ENCODE peak calls at places on chromosome 12, in five cellular contexts. A, C, L, Q and J are unnamed samples.

GRCh38 chr12:19841451-19841850 is 402.2 kb downstream of the AEBP2 start:
- DNase-seq in L (no peak), Q (no peak), A (no peak), C (no peak), J (no peak)

GRCh38 chr12:60197589-60197988 is 601.8 kb downstream of the SLC16A7 start:
- DNase-seq in A (no peak), C (no peak), L (no peak), Q (peak), J (no peak)

GRCh38 chr12:131950182-131950913 is 606 bp downstream of the EP400 start:
- DNase-seq in L (peak), Q (peak), C (no peak), A (no peak), J (peak)

GRCh38 chr12:130938186-130938585 is 15.5 kb upstream of the ADGRD1 start:
- DNase-seq in C (no peak), L (no peak), A (no peak), Q (no peak), J (no peak)

GRCh38 chr12:57418255-57418654 is 12.6 kb downstream of the R3HDM2 start:
- DNase-seq in L (peak), C (no peak), Q (no peak), A (no peak), J (no peak)

GRCh38 chr12:117821480-117822175 is 147.2 kb downstream of the KSR2 start:
- DNase-seq in A (no peak), Q (no peak), C (no peak), L (no peak), J (no peak)

GRCh38 chr12:46400406-46400805 is 27.8 kb upstream of the SLC38A2 start:
- DNase-seq in A (no peak), Q (no peak), L (no peak), C (no peak), J (no peak)

GRCh38 chr12:57475271-57476161 is 4.2 kb downstream of the ARHGAP9 start:
- DNase-seq in Q (no peak), A (no peak), C (no peak), L (no peak), J (no peak)

GRCh38 chr12:94697631-94698030 is 47.3 kb upstream of the TMCC3 start:
- DNase-seq in L (no peak), Q (no peak), A (no peak), C (no peak), J (no peak)

GRCh38 chr12:127169321-127170270 is 1097.4 kb upstream of the TMEM132C start:
- DNase-seq in Q (no peak), L (no peak), C (no peak), A (no peak), J (no peak)

GRCh38 chr12:47864646-47865235 is 40.1 kb downstream of the VDR start:
- DNase-seq in C (no peak), A (no peak), L (no peak), Q (no peak), J (no peak)

GRCh38 chr12:47868041-47868440 is 36.8 kb downstream of the VDR start:
- DNase-seq in L (no peak), A (no peak), Q (peak), C (no peak), J (no peak)

GRCh38 chr12:47867496-47867941 is 37.3 kb downstream of the VDR start:
- DNase-seq in C (no peak), Q (peak), A (no peak), L (peak), J (no peak)

GRCh38 chr12:47870175-47870781 is 34.5 kb downstream of the VDR start:
- DNase-seq in C (no peak), Q (no peak), A (peak), L (peak), J (no peak)

GRCh38 chr12:47868552-47869031 is 36.2 kb downstream of the VDR start:
- DNase-seq in A (peak), C (no peak), Q (no peak), L (no peak), J (no peak)
- TF ChIP-seq POLR2A in A (no peak), C (no peak), Q (no peak), L (no peak), J (no peak)

GRCh38 chr12:89351489-89352241 is 636 bp downstream of the DUSP6 start:
- DNase-seq in A (no peak), L (no peak), C (no peak), Q (no peak), J (peak)
- TF ChIP-seq POLR2AphosphoS5 in A (no peak), L (no peak), C (no peak), Q (no peak), J (no peak)

DNA sequence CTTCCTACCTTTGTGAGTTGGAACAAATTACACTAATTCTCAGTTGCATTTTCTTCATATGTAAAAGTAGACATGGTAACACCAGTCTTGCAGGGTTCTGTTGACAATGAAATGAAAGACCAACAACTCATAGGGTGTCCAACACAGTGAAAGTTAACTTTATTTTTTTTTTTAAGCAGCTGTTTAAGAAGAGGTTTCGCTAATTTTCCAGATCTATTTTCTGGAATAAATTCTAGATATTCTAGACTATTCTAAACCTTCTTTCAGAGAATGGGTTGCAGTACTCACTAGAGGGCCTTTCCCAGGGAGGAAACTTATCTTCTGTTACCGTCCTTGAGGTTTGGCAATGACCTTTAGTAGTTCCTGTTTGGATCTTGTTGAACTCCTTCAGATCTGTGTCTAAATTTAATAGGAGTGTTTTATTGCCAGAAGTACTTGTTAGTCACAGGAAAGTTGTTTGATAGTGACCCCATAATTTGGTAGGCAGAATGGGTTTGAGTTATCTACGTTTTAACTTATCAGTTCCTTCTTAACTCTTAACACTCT is 2.8 kb upstream of the ART4 start:
- DNase-seq in Q (peak), C (no peak), A (no peak), L (no peak), J (no peak)
- TF ChIP-seq CTCF in Q (no peak), C (no peak), A (no peak), L (no peak), J (no peak)

GRCh38 chr12:25764892-25765291 is 193.6 kb upstream of the RASSF8 start:
- DNase-seq in C (no peak), Q (no peak), L (no peak), A (no peak), J (no peak)

GRCh38 chr12:25771062-25771461 is 187.4 kb upstream of the RASSF8 start:
- DNase-seq in L (no peak), C (no peak), A (peak), Q (no peak), J (no peak)

GRCh38 chr12:25767613-25768012 is 190.9 kb upstream of the RASSF8 start:
- DNase-seq in Q (no peak), A (no peak), L (no peak), C (no peak), J (no peak)

GRCh38 chr12:25769076-25769945 is 189.2 kb upstream of the RASSF8 start:
- DNase-seq in L (no peak), C (no peak), Q (peak), A (no peak), J (no peak)

GRCh38 chr12:25768151-25768550 is 190.3 kb upstream of the RASSF8 start:
- DNase-seq in A (no peak), L (no peak), C (no peak), Q (no peak), J (no peak)
- TF ChIP-seq POLR2A in A (no peak), L (no peak), C (no peak), Q (no peak), J (no peak)

GRCh38 chr12:25653487-25654175 is 100.5 kb upstream of the LMNTD1 start:
- DNase-seq in L (no peak), A (no peak), Q (peak), C (peak), J (no peak)

GRCh38 chr12:25644964-25645363 is 91.9 kb upstream of the LMNTD1 start:
- DNase-seq in A (no peak), Q (no peak), C (no peak), L (no peak), J (no peak)

GRCh38 chr12:25645421-25645820 is 92.3 kb upstream of the LMNTD1 start:
- DNase-seq in C (no peak), L (no peak), A (no peak), Q (no peak), J (no peak)

DNA sequence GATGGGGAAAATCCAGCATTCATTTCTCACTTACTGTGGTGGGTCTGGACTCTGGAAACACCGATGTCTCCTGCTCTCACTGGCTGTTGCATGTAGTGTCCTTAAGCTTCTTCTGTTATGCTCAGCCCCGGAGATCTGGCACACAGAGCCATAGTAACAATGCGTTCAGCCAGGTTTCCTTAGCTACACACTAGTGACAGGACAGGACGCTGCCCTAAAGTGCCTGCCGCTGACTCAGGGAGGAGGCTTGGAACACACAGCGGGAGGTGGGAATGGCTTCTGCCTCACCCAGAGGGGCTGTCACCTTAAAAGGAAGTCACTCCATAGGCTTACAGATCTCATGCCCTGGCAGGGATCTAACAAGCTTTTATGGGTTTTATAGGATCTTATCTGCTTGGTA is 95.4 kb upstream of the LMNTD1 start:
- DNase-seq in L (no peak), Q (peak), A (no peak), C (peak), J (no peak)
- TF ChIP-seq POLR2AphosphoS5 in L (no peak), Q (no peak), A (no peak), C (no peak), J (no peak)

GRCh38 chr12:89984846-89985245 is 276.2 kb upstream of the ATP2B1 start:
- DNase-seq in A (no peak), Q (no peak), L (no peak), C (no peak), J (no peak)

GRCh38 chr12:89983622-89984021 is 275.0 kb upstream of the ATP2B1 start:
- DNase-seq in L (no peak), A (no peak), C (no peak), Q (no peak), J (no peak)

GRCh38 chr12:89977356-89978185 is 268.9 kb upstream of the ATP2B1 start:
- DNase-seq in C (no peak), L (no peak), A (no peak), Q (no peak), J (no peak)

GRCh38 chr12:89976866-89977265 is 268.2 kb upstream of the ATP2B1 start:
- DNase-seq in Q (no peak), A (no peak), C (no peak), L (no peak), J (no peak)

GRCh38 chr12:89980236-89980635 is 271.6 kb upstream of the ATP2B1 start:
- DNase-seq in C (no peak), A (no peak), Q (no peak), L (no peak), J (no peak)
- TF ChIP-seq CTCF in C (no peak), A (no peak), Q (no peak), L (no peak), J (no peak)

GRCh38 chr12:113221181-113221996 is at the start of gene TPCN1:
- DNase-seq in C (peak), A (peak), Q (peak), L (peak), J (peak)
- TF ChIP-seq POLR2A in C (peak), A (peak), Q (peak), L (peak), J (peak)

DNA sequence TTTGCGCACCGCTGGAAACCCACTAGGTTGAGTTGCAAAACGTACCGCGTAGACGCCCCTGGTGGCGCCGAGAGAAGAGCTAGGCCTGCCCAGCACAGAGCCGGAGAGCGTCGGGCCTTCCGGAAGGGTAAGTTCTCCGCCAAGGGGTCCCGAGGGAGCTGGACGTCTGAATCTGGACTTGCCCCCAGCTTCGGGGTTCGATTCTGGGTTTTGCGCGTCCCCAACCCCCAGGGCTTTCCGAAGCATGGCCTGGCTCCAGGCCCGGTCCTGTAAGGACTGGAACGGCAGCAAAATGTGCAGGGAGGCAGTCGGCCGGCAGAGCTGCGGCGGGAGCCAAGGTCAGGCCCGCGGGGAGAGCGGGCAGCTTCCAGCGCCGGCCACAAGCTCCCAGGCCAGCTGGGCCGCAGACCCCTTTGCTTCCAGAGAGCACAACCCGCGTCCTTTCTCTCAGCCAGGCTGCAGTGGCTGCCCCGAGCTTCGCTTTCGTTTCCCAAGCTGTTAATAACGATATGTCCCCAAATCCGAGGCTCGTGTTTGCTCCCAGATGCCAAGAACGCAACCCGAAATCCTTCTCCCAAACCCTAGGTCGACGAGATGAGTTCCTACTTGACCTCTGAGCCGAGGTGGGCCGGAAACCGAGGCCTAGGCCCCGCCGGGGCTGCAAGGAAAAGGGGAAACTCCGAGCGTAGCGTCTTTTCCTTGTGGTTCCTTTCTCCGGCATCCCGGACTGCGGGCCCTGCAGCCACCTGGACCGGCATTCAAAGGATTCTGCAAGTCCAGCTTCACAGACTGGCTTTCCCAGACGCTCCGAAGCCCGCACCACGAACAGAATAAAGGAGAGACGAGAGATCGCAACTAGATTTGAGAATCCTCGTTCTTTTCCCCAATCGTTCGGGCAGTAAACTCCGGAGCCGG is 3.2 kb upstream of the TBX5 start:
- DNase-seq in L (no peak), A (no peak), C (no peak), Q (no peak), J (no peak)
- TF ChIP-seq POLR2AphosphoS5 in L (no peak), A (no peak), C (no peak), Q (no peak), J (no peak)

GRCh38 chr12:91357381-91357780 is 174.8 kb upstream of the DCN start:
- DNase-seq in A (no peak), Q (peak), L (no peak), C (no peak), J (no peak)

GRCh38 chr12:91353266-91353665 is 170.6 kb upstream of the DCN start:
- DNase-seq in C (no peak), L (no peak), A (no peak), Q (no peak), J (no peak)

GRCh38 chr12:91356405-91356804 is 173.8 kb upstream of the DCN start:
- DNase-seq in L (no peak), C (no peak), A (no peak), Q (no peak), J (no peak)

GRCh38 chr12:91349451-91349850 is 166.8 kb upstream of the DCN start:
- DNase-seq in A (no peak), Q (no peak), C (no peak), L (no peak), J (no peak)

DNA sequence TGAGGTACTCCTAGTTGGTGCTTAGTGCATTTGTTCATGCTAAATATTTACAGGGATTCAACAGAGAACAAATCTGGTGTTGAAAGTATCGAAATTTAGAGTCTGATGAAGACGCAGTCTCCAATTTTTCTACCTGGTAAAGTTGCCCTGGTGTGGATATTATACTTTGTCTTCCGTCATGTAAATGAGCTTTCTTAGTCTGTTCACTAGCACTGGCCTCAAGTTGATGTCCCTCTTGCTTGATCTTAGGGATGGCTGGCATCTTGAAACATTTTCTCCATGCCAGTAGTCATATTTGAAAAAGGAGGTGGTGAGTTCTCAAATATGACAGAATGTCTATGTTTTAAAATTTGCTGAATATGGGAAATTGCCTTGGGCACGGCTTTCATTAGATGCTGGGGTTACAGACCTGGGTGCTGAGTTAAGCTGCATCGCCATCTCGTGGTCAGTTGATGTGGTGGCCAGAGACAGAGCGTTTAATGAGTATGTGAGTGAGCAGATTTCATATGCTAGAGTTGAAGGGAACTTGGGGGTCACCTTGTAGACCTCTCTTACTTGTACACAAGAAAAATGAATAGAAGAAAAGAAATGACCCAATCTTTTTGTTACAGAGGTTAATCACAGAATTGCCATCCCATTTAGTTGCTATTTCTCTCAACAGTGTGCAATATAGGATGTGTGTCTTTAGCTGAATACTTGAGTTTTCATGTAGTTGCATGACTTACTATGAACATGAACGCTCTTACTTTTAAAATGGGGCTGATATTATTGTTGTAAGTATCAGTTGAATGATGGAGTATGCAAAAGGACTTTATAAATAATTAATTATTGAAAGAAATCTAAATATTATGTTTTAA is 172.8 kb upstream of the DCN start:
- DNase-seq in A (peak), C (peak), Q (peak), L (peak), J (peak)
- TF ChIP-seq CTCF in A (peak), C (peak), Q (peak), L (peak), J (peak)

GRCh38 chr12:12561305-12562015 is 1.2 kb downstream of the DUSP16 start:
- DNase-seq in Q (no peak), L (peak), C (peak), A (no peak), J (peak)

GRCh38 chr12:12560587-12561304 is 1.9 kb downstream of the DUSP16 start:
- DNase-seq in Q (peak), A (peak), C (peak), L (peak), J (no peak)

GRCh38 chr12:12562585-12563245 is at the start of gene DUSP16:
- DNase-seq in L (peak), Q (peak), C (peak), A (peak), J (peak)

GRCh38 chr12:12563529-12563928 is 866 bp upstream of the DUSP16 start:
- DNase-seq in Q (peak), L (no peak), A (no peak), C (no peak), J (no peak)

GRCh38 chr12:12562016-12562483 is 613 bp downstream of the DUSP16 start:
- DNase-seq in L (peak), A (no peak), Q (peak), C (no peak), J (peak)
- TF ChIP-seq POLR2A in L (no peak), A (no peak), Q (no peak), C (no peak), J (no peak)